ENCODE peak calls at places on chromosomes 12 and 14, in six cellular contexts. One of them, this sample, is unnamed.

GRCh38 chr12:7642287-7642686 is 23.4 kb downstream of the APOBEC1 start:
- DNase-seq in HuH-7.5: no peak
- DNase-seq in endothelial cell: no peak
- DNase-seq in HS-5: no peak
- DNase-seq in left lung: no peak
- DNase-seq in CD4-positive, alpha-beta T cell: no peak
- DNase-seq in this sample: no peak

GRCh38 chr14:89504602-89505320 is 87.7 kb upstream of the FOXN3 start:
- DNase-seq in endothelial cell: no peak
- DNase-seq in HuH-7.5: no peak
- DNase-seq in HS-5: peak; percentile 50
- DNase-seq in left lung: no peak
- DNase-seq in CD4-positive, alpha-beta T cell: no peak
- DNase-seq in this sample: peak; percentile 65

GRCh38 chr14:33307691-33308369 is 369.2 kb downstream of the NPAS3 start:
- DNase-seq in CD4-positive, alpha-beta T cell: no peak
- DNase-seq in left lung: no peak
- DNase-seq in endothelial cell: no peak
- DNase-seq in HS-5: peak; percentile 58
- DNase-seq in HuH-7.5: no peak
- DNase-seq in this sample: peak; percentile 1

GRCh38 chr14:61476105-61476736 is 154.8 kb downstream of the PRKCH start:
- DNase-seq in HS-5: no peak
- DNase-seq in HuH-7.5: no peak
- DNase-seq in CD4-positive, alpha-beta T cell: no peak
- DNase-seq in left lung: no peak
- DNase-seq in endothelial cell: no peak
- DNase-seq in this sample: no peak

GRCh38 chr14:93936245-93936644 is 9.1 kb downstream of the FAM181A start:
- DNase-seq in CD4-positive, alpha-beta T cell: no peak
- DNase-seq in endothelial cell: no peak
- DNase-seq in HuH-7.5: no peak
- DNase-seq in HS-5: no peak
- DNase-seq in left lung: no peak
- DNase-seq in this sample: peak; percentile 63

GRCh38 chr12:58007875-58008274 is 66.5 kb downstream of the ATP23 start:
- DNase-seq in HS-5: no peak
- DNase-seq in endothelial cell: no peak
- DNase-seq in left lung: no peak
- DNase-seq in CD4-positive, alpha-beta T cell: no peak
- DNase-seq in HuH-7.5: no peak
- DNase-seq in this sample: no peak

GRCh38 chr12:85664429-85664828 is 171.8 kb downstream of the RASSF9 start:
- DNase-seq in CD4-positive, alpha-beta T cell: no peak
- DNase-seq in HS-5: no peak
- DNase-seq in left lung: no peak
- DNase-seq in HuH-7.5: no peak
- DNase-seq in endothelial cell: no peak
- DNase-seq in this sample: no peak

GRCh38 chr14:103118019-103118662 is 5.1 kb upstream of the TNFAIP2 start:
- DNase-seq in HS-5: no peak
- DNase-seq in endothelial cell: no peak
- DNase-seq in CD4-positive, alpha-beta T cell: no peak
- DNase-seq in HuH-7.5: no peak
- DNase-seq in left lung: peak; percentile 89
- DNase-seq in this sample: no peak

GRCh38 chr12:80861636-80862378 is 75.9 kb downstream of the LIN7A start:
- DNase-seq in CD4-positive, alpha-beta T cell: no peak
- DNase-seq in endothelial cell: no peak
- DNase-seq in left lung: no peak
- DNase-seq in HS-5: peak; percentile 50
- DNase-seq in HuH-7.5: no peak
- DNase-seq in this sample: peak; percentile 22

GRCh38 chr12:88878295-88878694 is 298.0 kb upstream of the KITLG start:
- DNase-seq in left lung: no peak
- DNase-seq in endothelial cell: no peak
- DNase-seq in CD4-positive, alpha-beta T cell: no peak
- DNase-seq in HS-5: no peak
- DNase-seq in HuH-7.5: no peak
- DNase-seq in this sample: no peak

GRCh38 chr12:84038241-84038640 is 874.4 kb downstream of the SLC6A15 start:
- DNase-seq in left lung: no peak
- DNase-seq in HS-5: no peak
- DNase-seq in endothelial cell: no peak
- DNase-seq in HuH-7.5: no peak
- DNase-seq in CD4-positive, alpha-beta T cell: no peak
- DNase-seq in this sample: no peak

GRCh38 chr14:60274448-60274847 is 25.4 kb downstream of the PPM1A start:
- DNase-seq in left lung: no peak
- DNase-seq in endothelial cell: no peak
- DNase-seq in HuH-7.5: no peak
- DNase-seq in CD4-positive, alpha-beta T cell: no peak
- DNase-seq in HS-5: no peak
- DNase-seq in this sample: no peak

GRCh38 chr12:111574797-111575443 is 24.2 kb downstream of the ATXN2 start:
- DNase-seq in HuH-7.5: no peak
- DNase-seq in CD4-positive, alpha-beta T cell: no peak
- DNase-seq in left lung: no peak
- DNase-seq in HS-5: no peak
- DNase-seq in endothelial cell: no peak
- DNase-seq in this sample: no peak

GRCh38 chr12:130922584-130922983 is 31.1 kb upstream of the ADGRD1 start:
- DNase-seq in HS-5: no peak
- DNase-seq in left lung: no peak
- DNase-seq in HuH-7.5: no peak
- DNase-seq in CD4-positive, alpha-beta T cell: no peak
- DNase-seq in endothelial cell: no peak
- DNase-seq in this sample: no peak

GRCh38 chr12:42716521-42716920 is 127.0 kb upstream of the PRICKLE1 start:
- DNase-seq in CD4-positive, alpha-beta T cell: no peak
- DNase-seq in left lung: no peak
- DNase-seq in HS-5: no peak
- DNase-seq in HuH-7.5: no peak
- DNase-seq in endothelial cell: no peak
- DNase-seq in this sample: no peak

GRCh38 chr12:88298761-88299242 is 156.7 kb downstream of the TMTC3 start:
- DNase-seq in HuH-7.5: no peak
- DNase-seq in endothelial cell: no peak
- DNase-seq in HS-5: peak; percentile 53
- DNase-seq in left lung: no peak
- DNase-seq in CD4-positive, alpha-beta T cell: no peak
- DNase-seq in this sample: peak; percentile 81

GRCh38 chr12:116528498-116528897 is 30.7 kb upstream of the MAP1LC3B2 start:
- DNase-seq in endothelial cell: no peak
- DNase-seq in CD4-positive, alpha-beta T cell: no peak
- DNase-seq in left lung: no peak
- DNase-seq in HS-5: no peak
- DNase-seq in HuH-7.5: no peak
- DNase-seq in this sample: peak; percentile 74

GRCh38 chr12:50924439-50925341 is 27.7 kb upstream of the HIGD1C start:
- DNase-seq in endothelial cell: peak; percentile 29
- DNase-seq in CD4-positive, alpha-beta T cell: no peak
- DNase-seq in HS-5: peak; percentile 2
- DNase-seq in HuH-7.5: peak; percentile 32
- DNase-seq in left lung: no peak
- DNase-seq in this sample: peak; percentile 69

This sample was measured in ELR.